ENCODE peak calls at places on chromosomes 3 and 15, in five cellular contexts. L, Q, Z, T and N are unnamed samples.

GRCh38 chr15:98442379-98442833 is 205.9 kb upstream of the IGF1R start:
- DNase-seq in L (peak), Q (no peak), Z (peak), T (peak), N (peak)

GRCh38 chr3:69410301-69410700 is 24.4 kb upstream of the FRMD4B start:
- DNase-seq in L (peak), Q (peak), Z (peak), T (peak), N (peak)

GRCh38 chr3:151393146-151393831 is 8.7 kb upstream of the P2RY12 start:
- DNase-seq in L (peak), Q (no peak), Z (no peak), T (no peak), N (no peak)

GRCh38 chr3:97658670-97659285 is 105.8 kb upstream of the ARL6 start:
- DNase-seq in L (peak), Q (no peak), Z (no peak), T (peak), N (peak)

GRCh38 chr15:89917442-89918085 is 4.8 kb upstream of the ARPIN start:
- DNase-seq in L (no peak), Q (no peak), Z (no peak), T (peak), N (no peak)

GRCh38 chr3:4322635-4323034 is 19.5 kb downstream of the SETMAR start:
- DNase-seq in L (no peak), Q (no peak), Z (no peak), T (no peak), N (peak)

GRCh38 chr15:67149068-67149841 is 83.9 kb downstream of the SMAD3 start:
- DNase-seq in L (no peak), Q (no peak), Z (no peak), T (no peak), N (no peak)

GRCh38 chr3:52092891-52093290 is 36.5 kb upstream of the DUSP7 start:
- DNase-seq in L (no peak), Q (no peak), Z (no peak), T (no peak), N (no peak)

GRCh38 chr3:133097214-133097613 is 59.0 kb downstream of the TMEM108 start:
- DNase-seq in L (no peak), Q (no peak), Z (no peak), T (no peak), N (peak)

GRCh38 chr3:127671523-127672428 is 976 bp upstream of the ABTB1 start:
- DNase-seq in L (peak), Q (no peak), Z (no peak), T (no peak), N (no peak)

GRCh38 chr3:3806856-3807255 is 7.6 kb downstream of the LRRN1 start:
- DNase-seq in L (no peak), Q (no peak), Z (no peak), T (no peak), N (no peak)

GRCh38 chr3:99656606-99657005 is 18.2 kb downstream of the COL8A1 start:
- DNase-seq in L (no peak), Q (no peak), Z (no peak), T (no peak), N (peak)

GRCh38 chr3:111315911-111316310 is 226.1 kb upstream of the CD96 start:
- DNase-seq in L (peak), Q (no peak), Z (no peak), T (no peak), N (peak)

GRCh38 chr3:16067837-16068471 is 106.5 kb upstream of the GALNT15 start:
- DNase-seq in L (peak), Q (no peak), Z (no peak), T (no peak), N (no peak)

GRCh38 chr3:132380979-132381944 is 36.0 kb upstream of the DNAJC13 start:
- DNase-seq in L (no peak), Q (no peak), Z (no peak), T (no peak), N (peak)

GRCh38 chr15:59104912-59105732 is at the start of gene CCNB2:
- DNase-seq in L (peak), Q (peak), Z (peak), T (peak), N (peak)

GRCh38 chr3:123660900-123661299 is 76.0 kb upstream of the HACD2 start:
- DNase-seq in L (no peak), Q (peak), Z (peak), T (no peak), N (peak)

GRCh38 chr3:169619793-169620192 is 43.7 kb downstream of the MECOM start:
- DNase-seq in L (no peak), Q (no peak), Z (no peak), T (no peak), N (no peak)

GRCh38 chr3:31974454-31974853 is 6.6 kb downstream of the OSBPL10 start:
- DNase-seq in L (no peak), Q (no peak), Z (no peak), T (no peak), N (peak)

GRCh38 chr3:168117853-168118313 is 22.2 kb upstream of the GOLIM4 start:
- DNase-seq in L (peak), Q (no peak), Z (no peak), T (no peak), N (peak)

GRCh38 chr3:171948674-171949073 is 90.7 kb upstream of the FNDC3B start:
- DNase-seq in L (peak), Q (no peak), Z (no peak), T (no peak), N (no peak)

GRCh38 chr3:150699068-150699635 is 4.6 kb downstream of the ERICH6 start:
- DNase-seq in L (peak), Q (no peak), Z (no peak), T (peak), N (peak)

GRCh38 chr3:40310690-40311089 is 1.2 kb downstream of the EIF1B start:
- DNase-seq in L (peak), Q (no peak), Z (no peak), T (no peak), N (no peak)

GRCh38 chr3:22039156-22039555 is 288.1 kb upstream of the ZNF385D start:
- DNase-seq in L (no peak), Q (no peak), Z (no peak), T (no peak), N (no peak)

GRCh38 chr3:186193534-186194450 is 84.9 kb upstream of the ETV5 start:
- DNase-seq in L (no peak), Q (no peak), Z (no peak), T (no peak), N (no peak)

GRCh38 chr15:70505971-70506887 is 257.1 kb downstream of the UACA start:
- DNase-seq in L (no peak), Q (no peak), Z (no peak), T (no peak), N (no peak)

GRCh38 chr3:108528459-108529231 is 18.2 kb upstream of the MYH15 start:
- DNase-seq in L (no peak), Q (no peak), Z (no peak), T (no peak), N (no peak)

GRCh38 chr3:175983369-175983768 is 1124.2 kb downstream of the NAALADL2 start:
- DNase-seq in L (no peak), Q (no peak), Z (no peak), T (no peak), N (peak)

GRCh38 chr15:100113351-100114075 is 228.3 kb downstream of the ADAMTS17 start:
- DNase-seq in L (no peak), Q (no peak), Z (peak), T (no peak), N (no peak)

GRCh38 chr3:32143849-32144757 is 37.7 kb downstream of the GPD1L start:
- DNase-seq in L (peak), Q (peak), Z (peak), T (peak), N (peak)

GRCh38 chr15:27797765-27798164 is 301.4 kb downstream of the OCA2 start:
- DNase-seq in L (no peak), Q (no peak), Z (no peak), T (no peak), N (no peak)

GRCh38 chr3:43770426-43771103 is 79.8 kb downstream of the ABHD5 start:
- DNase-seq in L (peak), Q (no peak), Z (peak), T (peak), N (peak)

GRCh38 chr3:36763850-36764703 is at the start of gene DCLK3:
- DNase-seq in L (no peak), Q (no peak), Z (no peak), T (no peak), N (no peak)

GRCh38 chr3:29171583-29171990 is 109.3 kb upstream of the RBMS3 start:
- DNase-seq in L (peak), Q (no peak), Z (no peak), T (no peak), N (no peak)

GRCh38 chr3:38397320-38397719 is 50.7 kb downstream of the XYLB start:
- DNase-seq in L (peak), Q (no peak), Z (no peak), T (no peak), N (peak)

GRCh38 chr3:8736436-8736835 is 2.8 kb downstream of the CAV3 start:
- DNase-seq in L (no peak), Q (no peak), Z (no peak), T (no peak), N (no peak)